ENCODE peak calls at places on chromosomes 6 and 20, in eight cellular contexts. Y, C, G, T, M, V, I and L are unnamed samples.
A peak's percentile ranks its signal among the peaks of the same experiment; 100 is the strongest.

GRCh38 chr6:106186714-106187113 is 100.6 kb downstream of the PRDM1 start:
- DNase-seq in Y (no peak), I (no peak), C (no peak), G (no peak), V (no peak), M (no peak), T (no peak), L (no peak)

GRCh38 chr6:71385111-71385822 is 96.7 kb downstream of the OGFRL1 start:
- DNase-seq in Y (no peak), M (peak; percentile 68), I (no peak), C (no peak), V (no peak), G (no peak), T (no peak), L (no peak)

GRCh38 chr6:56595490-56596122 is 47.1 kb downstream of the DST start:
- DNase-seq in I (peak; percentile 57), M (peak; percentile 6), V (peak; percentile 79), G (peak; percentile 21), C (no peak), Y (no peak), T (peak; percentile 28), L (peak; percentile 35)

GRCh38 chr6:130740308-130740707 is 86.9 kb upstream of the SMLR1 start:
- DNase-seq in C (no peak), I (no peak), T (no peak), V (no peak), Y (no peak), G (no peak), M (no peak), L (no peak)

GRCh38 chr20:21505161-21505809 is 8.6 kb downstream of the NKX2-2 start:
- DNase-seq in I (peak; percentile 61), V (no peak), M (peak; percentile 21), G (peak; percentile 86), C (no peak), T (peak; percentile 73), Y (peak; percentile 75), L (no peak)

GRCh38 chr6:88499845-88500699 is 333.9 kb upstream of the CNR1 start:
- DNase-seq in M (no peak), C (no peak), V (no peak), Y (no peak), T (no peak), I (no peak), G (no peak), L (no peak)

GRCh38 chr20:62707981-62708521 is 585 bp upstream of the NTSR1 start:
- DNase-seq in V (peak; percentile 18), T (no peak), G (no peak), C (no peak), M (no peak), I (no peak), Y (no peak), L (no peak)

GRCh38 chr6:33801611-33802010 is 2.2 kb downstream of the MLN start:
- DNase-seq in T (no peak), C (no peak), Y (no peak), G (no peak), I (no peak), V (no peak), M (no peak), L (no peak)

GRCh38 chr20:1526896-1527295 is 30.6 kb downstream of the SIRPD start:
- DNase-seq in T (no peak), M (no peak), I (no peak), G (no peak), Y (no peak), V (peak; percentile 30), C (no peak), L (no peak)

GRCh38 chr6:108622601-108623335 is 62.1 kb downstream of the FOXO3 start:
- DNase-seq in G (peak; percentile 74), Y (no peak), T (peak; percentile 19), M (peak; percentile 18), C (no peak), V (no peak), I (no peak), L (no peak)

GRCh38 chr20:60863548-60863947 is 388.5 kb upstream of the CDH4 start:
- DNase-seq in M (no peak), Y (no peak), T (no peak), V (no peak), I (no peak), G (no peak), C (no peak), L (no peak)

GRCh38 chr6:44012078-44012493 is 115.2 kb downstream of the MRPL14 start:
- DNase-seq in T (no peak), V (no peak), I (no peak), M (peak; percentile 74), G (peak; percentile 71), C (no peak), Y (no peak), L (peak; percentile 80)

GRCh38 chr6:149725785-149726184 is 7.9 kb upstream of the LATS1 start:
- DNase-seq in T (no peak), I (no peak), V (no peak), G (no peak), M (no peak), C (no peak), Y (no peak), L (no peak)

GRCh38 chr6:75210885-75211739 is 5.3 kb upstream of the COL12A1 start:
- DNase-seq in Y (no peak), T (peak; percentile 15), I (peak; percentile 70), G (no peak), V (peak; percentile 65), M (peak; percentile 37), C (no peak), L (no peak)